ENCODE peak calls at places on chromosomes 11 and 22, in seven cellular contexts. One of them, this sample, is unnamed.

GRCh38 chr11:132158091-132158490 is 787.7 kb downstream of the NTM start:
- DNase-seq in left cardiac atrium: no peak
- DNase-seq in mammary epithelial cell: peak; percentile 30
- DNase-seq in glutamatergic neuron: no peak
- DNase-seq in NCI-H748 treated with DMSO at 0.1 percent for 48 hours: peak; percentile 29
- DNase-seq in fibroblast of lung: peak; percentile 18
- DNase-seq in midbrain: no peak
- DNase-seq in this sample: no peak

GRCh38 chr22:46684706-46685105 is 53.3 kb downstream of the CERK start:
- DNase-seq in left cardiac atrium: no peak
- DNase-seq in mammary epithelial cell: no peak
- DNase-seq in glutamatergic neuron: no peak
- DNase-seq in NCI-H748 treated with DMSO at 0.1 percent for 48 hours: no peak
- DNase-seq in fibroblast of lung: no peak
- DNase-seq in midbrain: no peak
- DNase-seq in this sample: no peak

GRCh38 chr22:18973264-18974031 is 37.4 kb upstream of the PRODH start:
- DNase-seq in left cardiac atrium: no peak
- DNase-seq in mammary epithelial cell: no peak
- DNase-seq in glutamatergic neuron: no peak
- DNase-seq in NCI-H748 treated with DMSO at 0.1 percent for 48 hours: no peak
- DNase-seq in fibroblast of lung: no peak
- DNase-seq in midbrain: no peak
- DNase-seq in this sample: no peak

GRCh38 chr22:49567894-49568750 is 259.6 kb downstream of the BRD1 start:
- DNase-seq in left cardiac atrium: no peak
- DNase-seq in mammary epithelial cell: no peak
- DNase-seq in glutamatergic neuron: no peak
- DNase-seq in NCI-H748 treated with DMSO at 0.1 percent for 48 hours: no peak
- DNase-seq in fibroblast of lung: no peak
- DNase-seq in midbrain: no peak
- DNase-seq in this sample: no peak

GRCh38 chr11:95698939-95699562 is 90.5 kb downstream of the FAM76B start:
- DNase-seq in left cardiac atrium: no peak
- DNase-seq in mammary epithelial cell: peak; percentile 93
- DNase-seq in glutamatergic neuron: no peak
- DNase-seq in NCI-H748 treated with DMSO at 0.1 percent for 48 hours: no peak
- DNase-seq in fibroblast of lung: no peak
- DNase-seq in midbrain: no peak
- DNase-seq in this sample: peak; percentile 64

GRCh38 chr11:65418431-65418680 is 4.2 kb upstream of the NEAT1 start:
- DNase-seq in left cardiac atrium: no peak
- DNase-seq in mammary epithelial cell: no peak
- DNase-seq in glutamatergic neuron: no peak
- DNase-seq in NCI-H748 treated with DMSO at 0.1 percent for 48 hours: no peak
- DNase-seq in fibroblast of lung: peak; percentile 47
- DNase-seq in midbrain: no peak
- DNase-seq in this sample: no peak

GRCh38 chr11:131588057-131588456 is 217.6 kb downstream of the NTM start:
- DNase-seq in left cardiac atrium: no peak
- DNase-seq in mammary epithelial cell: no peak
- DNase-seq in glutamatergic neuron: no peak
- DNase-seq in NCI-H748 treated with DMSO at 0.1 percent for 48 hours: no peak
- DNase-seq in fibroblast of lung: no peak
- DNase-seq in midbrain: no peak
- DNase-seq in this sample: no peak

GRCh38 chr11:100831929-100832480 is 144.9 kb downstream of the ARHGAP42 start:
- DNase-seq in left cardiac atrium: peak; percentile 23
- DNase-seq in mammary epithelial cell: no peak
- DNase-seq in glutamatergic neuron: no peak
- DNase-seq in NCI-H748 treated with DMSO at 0.1 percent for 48 hours: no peak
- DNase-seq in fibroblast of lung: peak; percentile 30
- DNase-seq in midbrain: no peak
- DNase-seq in this sample: no peak

GRCh38 chr11:123301696-123302400 is 106.8 kb upstream of the CLMP start:
- DNase-seq in left cardiac atrium: peak; percentile 58
- DNase-seq in mammary epithelial cell: peak; percentile 26
- DNase-seq in glutamatergic neuron: peak; percentile 87
- DNase-seq in NCI-H748 treated with DMSO at 0.1 percent for 48 hours: no peak
- DNase-seq in fibroblast of lung: no peak
- DNase-seq in midbrain: peak; percentile 67
- DNase-seq in this sample: no peak